ENCODE peak calls at places on chromosome 7, in five cellular contexts. O is naive thymus-derived CD4-positive, alpha-beta T cell; D is mesenchymal stem cell; U is cerebellar nuclear complex; T is mesothelial cell of epicardium. H is an unnamed sample.

GRCh38 chr7:88102686-88103085 is 117.2 kb downstream of the SRI start:
- DNase-seq in O (no peak), D (no peak), U (no peak), T (no peak), H (no peak)

GRCh38 chr7:36651404-36651803 is 72.9 kb downstream of the AOAH start:
- DNase-seq in O (no peak), D (peak), U (no peak), T (no peak), H (no peak)

GRCh38 chr7:84092207-84092606 is 102.4 kb downstream of the SEMA3A start:
- DNase-seq in O (peak), D (peak), U (no peak), T (no peak), H (no peak)

GRCh38 chr7:116576350-116577319 is 51.8 kb downstream of the CAV1 start:
- DNase-seq in O (no peak), D (peak), U (no peak), T (no peak), H (no peak)

GRCh38 chr7:26574476-26574875 is 282.8 kb downstream of the SNX10 start:
- DNase-seq in O (no peak), D (no peak), U (no peak), T (no peak), H (no peak)

GRCh38 chr7:112134039-112134438 is 72.2 kb downstream of the DOCK4 start:
- DNase-seq in O (no peak), D (no peak), U (no peak), T (no peak), H (no peak)

GRCh38 chr7:111018447-111018846 is 72.5 kb upstream of the LRRN3 start:
- DNase-seq in O (no peak), D (no peak), U (no peak), T (no peak), H (no peak)

GRCh38 chr7:50349963-50350944 is 45.7 kb downstream of the IKZF1 start:
- DNase-seq in O (peak), D (no peak), U (no peak), T (no peak), H (peak)

GRCh38 chr7:99372275-99373085 is 2.0 kb upstream of the ARPC1B start:
- DNase-seq in O (no peak), D (peak), U (no peak), T (no peak), H (no peak)

GRCh38 chr7:44101304-44101965 is 2.7 kb upstream of the AEBP1 start:
- DNase-seq in O (no peak), D (no peak), U (no peak), T (no peak), H (no peak)

GRCh38 chr7:100942038-100942774 is 7.1 kb upstream of the MUC3A start:
- DNase-seq in O (no peak), D (no peak), U (no peak), T (no peak), H (no peak)

GRCh38 chr7:2068693-2069471 is 163.9 kb downstream of the MAD1L1 start:
- DNase-seq in O (no peak), D (no peak), U (no peak), T (no peak), H (no peak)

GRCh38 chr7:16978358-16979244 is 96.8 kb upstream of the AGR3 start:
- DNase-seq in O (no peak), D (peak), U (no peak), T (no peak), H (no peak)

GRCh38 chr7:22909958-22910357 is 87.3 kb upstream of the TOMM7 start:
- DNase-seq in O (no peak), D (no peak), U (no peak), T (no peak), H (no peak)

GRCh38 chr7:54546081-54546985 is 4.2 kb downstream of the VSTM2A start:
- DNase-seq in O (no peak), D (no peak), U (no peak), T (no peak), H (no peak)

GRCh38 chr7:81574723-81575326 is 195.0 kb downstream of the HGF start:
- DNase-seq in O (no peak), D (peak), U (no peak), T (no peak), H (no peak)

GRCh38 chr7:28509256-28510021 is 97.1 kb downstream of the CREB5 start:
- DNase-seq in O (no peak), D (no peak), U (no peak), T (no peak), H (no peak)